ENCODE peak calls at places on chromosomes 3 and 15, in ten cellular contexts. C is HT1080; P is brain microvascular endothelial cell; W is LHCN-M2; H is SHP77; E is non-pigmented ciliary epithelial cell; T is A172; A is cardiac fibroblast; N is stimulated activated CD4-positive, alpha-beta T cell treated with anti-CD3 and anti-CD28 coated beads, Interleukin-1b, Interleukin-23, amount 100 ng/mL, for 24 hours; I is hypothalamus. J is an unnamed sample.

GRCh38 chr3:129672412-129672811 is 65.9 kb upstream of the PLXND1 start:
- DNase-seq in C (no peak), P (no peak), W (no peak), H (no peak), E (no peak), T (no peak), A (no peak), N (no peak), I (no peak), J (no peak)

GRCh38 chr3:71862374-71863145 is 77.6 kb upstream of the PROK2 start:
- DNase-seq in C (no peak), P (no peak), W (no peak), H (no peak), E (no peak), T (no peak), A (no peak), N (no peak), I (no peak), J (no peak)

GRCh38 chr3:168248383-168249047 is 152.8 kb upstream of the GOLIM4 start:
- DNase-seq in C (peak), P (peak), W (peak), H (peak), E (no peak), T (peak), A (peak), N (no peak), I (no peak), J (peak)

GRCh38 chr15:39511915-39512260 is 69.0 kb upstream of the THBS1 start:
- DNase-seq in C (peak), P (peak), W (peak), H (peak), E (no peak), T (peak), A (peak), N (no peak), I (no peak), J (peak)

GRCh38 chr3:117016359-117016758 is 306.8 kb downstream of the TUSC7 start:
- DNase-seq in C (no peak), P (no peak), W (no peak), H (peak), E (no peak), T (no peak), A (no peak), N (no peak), I (no peak), J (no peak)

GRCh38 chr15:60096157-60096556 is 92.0 kb downstream of the FOXB1 start:
- DNase-seq in C (peak), P (peak), W (peak), H (no peak), E (peak), T (peak), A (peak), N (no peak), I (no peak), J (no peak)

GRCh38 chr15:41969851-41970431 is 2.4 kb downstream of the EHD4 start:
- DNase-seq in C (peak), P (peak), W (no peak), H (no peak), E (no peak), T (no peak), A (no peak), N (no peak), I (no peak), J (no peak)

GRCh38 chr3:159762981-159763465 is 225.6 kb upstream of the IL12A start:
- DNase-seq in C (peak), P (peak), W (peak), H (peak), E (peak), T (peak), A (peak), N (peak), I (peak), J (peak)

GRCh38 chr15:66221126-66221525 is 32.4 kb downstream of the MEGF11 start:
- DNase-seq in C (no peak), P (no peak), W (no peak), H (no peak), E (no peak), T (no peak), A (peak), N (no peak), I (no peak), J (no peak)

GRCh38 chr3:143237036-143237688 is 117.6 kb downstream of the CHST2 start:
- DNase-seq in C (no peak), P (no peak), W (no peak), H (no peak), E (peak), T (no peak), A (no peak), N (no peak), I (no peak), J (no peak)

GRCh38 chr3:13235079-13235478 is 161.8 kb upstream of the IQSEC1 start:
- DNase-seq in C (no peak), P (no peak), W (no peak), H (no peak), E (no peak), T (peak), A (no peak), N (no peak), I (no peak), J (no peak)

GRCh38 chr3:46163551-46163981 is 44.5 kb downstream of the CCR1 start:
- DNase-seq in C (peak), P (no peak), W (no peak), H (no peak), E (no peak), T (no peak), A (no peak), N (no peak), I (no peak), J (no peak)

GRCh38 chr3:58323795-58324674 is 8.7 kb upstream of the PXK start:
- DNase-seq in C (no peak), P (no peak), W (no peak), H (no peak), E (no peak), T (no peak), A (no peak), N (no peak), I (no peak), J (no peak)

GRCh38 chr3:43401171-43401570 is 114.8 kb downstream of the SNRK start:
- DNase-seq in C (no peak), P (no peak), W (no peak), H (no peak), E (no peak), T (no peak), A (no peak), N (no peak), I (no peak), J (no peak)

GRCh38 chr3:39668420-39668819 is 141.0 kb upstream of the MYRIP start:
- DNase-seq in C (peak), P (peak), W (peak), H (peak), E (peak), T (peak), A (peak), N (no peak), I (no peak), J (no peak)

GRCh38 chr3:62870321-62870720 is 4.9 kb downstream of the CADPS start:
- DNase-seq in C (peak), P (no peak), W (peak), H (no peak), E (no peak), T (peak), A (no peak), N (no peak), I (no peak), J (no peak)

GRCh38 chr3:137709011-137709601 is 55.0 kb upstream of the SOX14 start:
- DNase-seq in C (no peak), P (peak), W (no peak), H (no peak), E (no peak), T (no peak), A (no peak), N (no peak), I (no peak), J (no peak)

J was measured in right cardiac atrium.